ENCODE peak calls at places on chromosomes 12 and 14, in seven cellular contexts. One of them, this sample, is unnamed.

GRCh38 chr14:104419865-104420458 is 159.6 kb upstream of the C14orf180 start:
- DNase-seq in A549: no peak
- DNase-seq in adrenal gland: no peak
- DNase-seq in heart left ventricle: no peak
- DNase-seq in lower leg skin: no peak
- DNase-seq in body of pancreas: no peak
- DNase-seq in testis: no peak
- DNase-seq in this sample: no peak

GRCh38 chr12:100215209-100215608 is 14.6 kb downstream of the ACTR6 start:
- DNase-seq in A549: no peak
- DNase-seq in testis: no peak
- DNase-seq in heart left ventricle: no peak
- DNase-seq in body of pancreas: no peak
- DNase-seq in lower leg skin: no peak
- DNase-seq in adrenal gland: no peak
- DNase-seq in this sample: no peak

GRCh38 chr12:85759217-85759616 is 77.0 kb downstream of the RASSF9 start:
- DNase-seq in body of pancreas: no peak
- DNase-seq in testis: no peak
- DNase-seq in adrenal gland: no peak
- DNase-seq in lower leg skin: no peak
- DNase-seq in heart left ventricle: no peak
- DNase-seq in A549: no peak
- DNase-seq in this sample: no peak

GRCh38 chr12:47218191-47218654 is 138.5 kb upstream of the AMIGO2 start:
- DNase-seq in body of pancreas: no peak
- DNase-seq in A549: no peak
- DNase-seq in heart left ventricle: no peak
- DNase-seq in testis: no peak
- DNase-seq in lower leg skin: no peak
- DNase-seq in adrenal gland: no peak
- DNase-seq in this sample: no peak

GRCh38 chr14:50233335-50234250 is 2.2 kb upstream of the SOS2 start:
- DNase-seq in lower leg skin: no peak
- DNase-seq in adrenal gland: no peak
- DNase-seq in heart left ventricle: no peak
- DNase-seq in testis: no peak
- DNase-seq in A549: no peak
- DNase-seq in body of pancreas: no peak
- DNase-seq in this sample: no peak

GRCh38 chr12:54413284-54414190 is 5.5 kb downstream of the ITGA5 start:
- DNase-seq in heart left ventricle: peak
- DNase-seq in testis: no peak
- DNase-seq in lower leg skin: peak
- DNase-seq in body of pancreas: peak
- DNase-seq in A549: no peak
- DNase-seq in adrenal gland: no peak
- DNase-seq in this sample: peak

GRCh38 chr14:99116741-99117295 is 155.2 kb downstream of the BCL11B start:
- DNase-seq in body of pancreas: no peak
- DNase-seq in testis: no peak
- DNase-seq in lower leg skin: no peak
- DNase-seq in heart left ventricle: no peak
- DNase-seq in A549: no peak
- DNase-seq in adrenal gland: no peak
- DNase-seq in this sample: no peak

GRCh38 chr14:99519347-99519881 is 38.2 kb downstream of the CCNK start:
- DNase-seq in body of pancreas: no peak
- DNase-seq in heart left ventricle: peak
- DNase-seq in adrenal gland: peak
- DNase-seq in A549: no peak
- DNase-seq in lower leg skin: no peak
- DNase-seq in testis: no peak
- DNase-seq in this sample: no peak

GRCh38 chr14:95098984-95099599 is 58.2 kb downstream of the DICER1 start:
- DNase-seq in A549: peak
- DNase-seq in lower leg skin: peak
- DNase-seq in adrenal gland: peak
- DNase-seq in testis: peak
- DNase-seq in heart left ventricle: peak
- DNase-seq in body of pancreas: peak
- DNase-seq in this sample: peak

GRCh38 chr14:34211732-34212131 is 250.3 kb downstream of the SPTSSA start:
- DNase-seq in adrenal gland: no peak
- DNase-seq in lower leg skin: no peak
- DNase-seq in heart left ventricle: no peak
- DNase-seq in body of pancreas: no peak
- DNase-seq in testis: no peak
- DNase-seq in A549: no peak
- DNase-seq in this sample: no peak

GRCh38 chr12:93287152-93287551 is 90.6 kb upstream of the NUDT4 start:
- DNase-seq in adrenal gland: no peak
- DNase-seq in body of pancreas: no peak
- DNase-seq in lower leg skin: no peak
- DNase-seq in heart left ventricle: no peak
- DNase-seq in testis: no peak
- DNase-seq in A549: no peak
- DNase-seq in this sample: peak

GRCh38 chr12:23954332-23954731 is 4.9 kb upstream of the SOX5 start:
- DNase-seq in adrenal gland: no peak
- DNase-seq in lower leg skin: no peak
- DNase-seq in body of pancreas: no peak
- DNase-seq in heart left ventricle: no peak
- DNase-seq in A549: no peak
- DNase-seq in testis: no peak
- DNase-seq in this sample: no peak

GRCh38 chr14:93648440-93649168 is 139.7 kb downstream of the PRIMA1 start:
- DNase-seq in adrenal gland: no peak
- DNase-seq in A549: peak
- DNase-seq in heart left ventricle: no peak
- DNase-seq in testis: no peak
- DNase-seq in lower leg skin: no peak
- DNase-seq in body of pancreas: no peak
- DNase-seq in this sample: no peak

GRCh38 chr12:54016478-54016964 is 7.7 kb downstream of the HOXC8 start:
- DNase-seq in adrenal gland: peak
- DNase-seq in A549: peak
- DNase-seq in body of pancreas: no peak
- DNase-seq in lower leg skin: peak
- DNase-seq in heart left ventricle: no peak
- DNase-seq in testis: peak
- DNase-seq in this sample: no peak

GRCh38 chr14:76550534-76550933 is 174.6 kb downstream of the ESRRB start:
- DNase-seq in testis: no peak
- DNase-seq in heart left ventricle: no peak
- DNase-seq in adrenal gland: no peak
- DNase-seq in lower leg skin: no peak
- DNase-seq in A549: no peak
- DNase-seq in body of pancreas: no peak
- DNase-seq in this sample: no peak

GRCh38 chr14:104290058-104290667 is 151.8 kb downstream of the KIF26A start:
- DNase-seq in lower leg skin: no peak
- DNase-seq in heart left ventricle: peak
- DNase-seq in adrenal gland: peak
- DNase-seq in testis: no peak
- DNase-seq in body of pancreas: no peak
- DNase-seq in A549: no peak
- DNase-seq in this sample: no peak

GRCh38 chr12:68423175-68423574 is 91.0 kb upstream of the MDM1 start:
- DNase-seq in A549: no peak
- DNase-seq in testis: no peak
- DNase-seq in adrenal gland: peak
- DNase-seq in heart left ventricle: no peak
- DNase-seq in body of pancreas: no peak
- DNase-seq in lower leg skin: no peak
- DNase-seq in this sample: peak

GRCh38 chr12:71152838-71153237 is 5.0 kb downstream of the TSPAN8 start:
- DNase-seq in body of pancreas: no peak
- DNase-seq in A549: no peak
- DNase-seq in heart left ventricle: no peak
- DNase-seq in lower leg skin: no peak
- DNase-seq in adrenal gland: no peak
- DNase-seq in testis: no peak
- DNase-seq in this sample: peak

GRCh38 chr12:6925543-6926279 is 2.0 kb upstream of the ATN1 start:
- DNase-seq in testis: peak
- DNase-seq in A549: peak
- DNase-seq in adrenal gland: peak
- DNase-seq in body of pancreas: peak
- DNase-seq in lower leg skin: peak
- DNase-seq in heart left ventricle: peak
- DNase-seq in this sample: peak

GRCh38 chr12:6927999-6928702 is 392 bp downstream of the ATN1 start:
- DNase-seq in adrenal gland: no peak
- DNase-seq in A549: no peak
- DNase-seq in lower leg skin: no peak
- DNase-seq in testis: no peak
- DNase-seq in heart left ventricle: peak
- DNase-seq in body of pancreas: no peak
- DNase-seq in this sample: no peak

GRCh38 chr12:6925239-6925542 is 2.6 kb upstream of the ATN1 start:
- DNase-seq in A549: no peak
- DNase-seq in lower leg skin: no peak
- DNase-seq in body of pancreas: no peak
- DNase-seq in adrenal gland: no peak
- DNase-seq in heart left ventricle: no peak
- DNase-seq in testis: no peak
- DNase-seq in this sample: no peak

GRCh38 chr12:6928703-6929407 is 1.1 kb downstream of the ATN1 start:
- DNase-seq in heart left ventricle: no peak
- DNase-seq in A549: no peak
- DNase-seq in body of pancreas: no peak
- DNase-seq in lower leg skin: no peak
- DNase-seq in testis: no peak
- DNase-seq in adrenal gland: no peak
- DNase-seq in this sample: no peak

DNA sequence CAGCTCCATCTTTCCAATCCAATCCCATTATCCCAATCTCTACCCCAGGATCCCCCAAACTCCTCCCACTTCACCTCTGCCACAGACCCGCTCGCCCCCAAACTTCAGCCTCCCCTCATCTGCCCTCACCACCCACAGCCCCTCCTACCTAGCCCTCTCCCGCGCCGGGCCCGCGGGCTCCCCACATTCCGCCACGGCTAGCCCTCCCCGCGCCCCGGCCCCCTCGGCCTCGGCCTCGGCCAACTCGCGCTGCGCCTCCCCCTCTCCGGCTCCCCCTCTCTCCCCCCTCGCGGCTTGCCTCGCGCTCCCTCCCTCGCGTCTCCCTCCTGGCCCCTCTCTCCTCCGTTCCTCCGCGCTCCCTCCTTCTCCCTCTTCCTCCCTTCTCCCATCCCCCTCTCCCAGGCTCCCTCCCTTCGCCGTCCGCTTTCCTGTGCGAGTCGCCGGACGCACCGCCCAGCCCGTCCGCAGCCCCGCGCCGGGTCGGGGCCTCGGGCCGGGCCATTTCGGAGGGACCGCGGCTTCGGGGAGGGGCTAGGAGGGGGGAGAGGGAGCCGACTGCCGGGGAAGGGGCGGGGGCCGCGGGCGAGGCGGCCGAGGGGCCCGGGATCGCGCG is at the start of gene ATN1:
- DNase-seq in A549: peak
- DNase-seq in heart left ventricle: peak
- DNase-seq in testis: peak
- DNase-seq in lower leg skin: no peak
- DNase-seq in adrenal gland: peak
- DNase-seq in body of pancreas: peak
- DNase-seq in this sample: peak
- TF ChIP-seq POLR2A in A549: peak
- TF ChIP-seq POLR2A in heart left ventricle: peak
- TF ChIP-seq POLR2A in testis: no peak
- TF ChIP-seq POLR2A in lower leg skin: no peak
- TF ChIP-seq POLR2A in adrenal gland: peak
- TF ChIP-seq POLR2A in body of pancreas: peak
- TF ChIP-seq POLR2A in this sample: peak

GRCh38 chr12:4974217-4974616 is 64.5 kb downstream of the KCNA1 start:
- DNase-seq in testis: no peak
- DNase-seq in heart left ventricle: no peak
- DNase-seq in body of pancreas: no peak
- DNase-seq in A549: no peak
- DNase-seq in lower leg skin: no peak
- DNase-seq in adrenal gland: no peak
- DNase-seq in this sample: no peak

GRCh38 chr12:4978737-4979136 is 64.9 kb upstream of the KCNA5 start:
- DNase-seq in testis: no peak
- DNase-seq in lower leg skin: no peak
- DNase-seq in body of pancreas: no peak
- DNase-seq in heart left ventricle: no peak
- DNase-seq in A549: no peak
- DNase-seq in adrenal gland: no peak
- DNase-seq in this sample: no peak

GRCh38 chr12:4975574-4975973 is 65.9 kb downstream of the KCNA1 start:
- DNase-seq in lower leg skin: no peak
- DNase-seq in heart left ventricle: no peak
- DNase-seq in body of pancreas: no peak
- DNase-seq in adrenal gland: no peak
- DNase-seq in A549: no peak
- DNase-seq in testis: peak
- DNase-seq in this sample: no peak

GRCh38 chr12:4979737-4980136 is 63.9 kb upstream of the KCNA5 start:
- DNase-seq in adrenal gland: no peak
- DNase-seq in heart left ventricle: no peak
- DNase-seq in body of pancreas: no peak
- DNase-seq in testis: no peak
- DNase-seq in lower leg skin: no peak
- DNase-seq in A549: no peak
- DNase-seq in this sample: no peak

DNA sequence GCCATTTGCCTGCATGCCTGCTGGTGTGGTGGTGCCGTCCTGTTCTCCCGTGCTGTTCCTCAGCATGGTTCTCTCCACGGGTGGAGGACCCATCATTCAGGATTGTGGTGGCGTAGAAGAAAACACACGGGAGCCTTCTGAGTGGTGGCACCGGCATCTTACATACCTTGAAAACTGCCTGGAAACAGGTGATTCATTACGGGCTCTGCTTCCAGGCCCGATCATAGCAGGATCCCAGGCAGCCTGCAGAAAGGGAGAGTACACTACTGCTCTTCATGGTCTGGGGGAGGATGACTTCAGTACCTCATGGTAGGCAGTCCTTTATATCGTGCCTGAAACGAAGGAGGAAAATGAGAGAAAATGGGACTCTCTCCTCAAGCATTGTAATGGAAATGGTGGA is 66.6 kb upstream of the KCNA5 start:
- DNase-seq in body of pancreas: no peak
- DNase-seq in testis: no peak
- DNase-seq in A549: no peak
- DNase-seq in adrenal gland: no peak
- DNase-seq in lower leg skin: no peak
- DNase-seq in heart left ventricle: no peak
- DNase-seq in this sample: no peak
- H3K4me3 ChIP-seq in body of pancreas: no peak
- H3K4me3 ChIP-seq in testis: no peak
- H3K4me3 ChIP-seq in A549: no peak
- H3K4me3 ChIP-seq in adrenal gland: no peak
- H3K4me3 ChIP-seq in lower leg skin: no peak
- H3K4me3 ChIP-seq in heart left ventricle: no peak
- H3K4me3 ChIP-seq in this sample: no peak

GRCh38 chr12:95790912-95791849 is 617 bp upstream of the NTN4 start:
- DNase-seq in adrenal gland: peak
- DNase-seq in body of pancreas: peak
- DNase-seq in lower leg skin: no peak
- DNase-seq in testis: peak
- DNase-seq in heart left ventricle: peak
- DNase-seq in A549: peak
- DNase-seq in this sample: peak
- TF ChIP-seq POLR2A in adrenal gland: no peak
- TF ChIP-seq POLR2A in body of pancreas: peak
- TF ChIP-seq POLR2A in lower leg skin: no peak
- TF ChIP-seq POLR2A in testis: no peak
- TF ChIP-seq POLR2A in heart left ventricle: no peak
- TF ChIP-seq POLR2A in A549: no peak
- TF ChIP-seq POLR2A in this sample: no peak

GRCh38 chr12:128766738-128767501 is 56.8 kb downstream of the SLC15A4 start:
- DNase-seq in testis: no peak
- DNase-seq in heart left ventricle: no peak
- DNase-seq in adrenal gland: no peak
- DNase-seq in A549: no peak
- DNase-seq in body of pancreas: no peak
- DNase-seq in lower leg skin: no peak
- DNase-seq in this sample: no peak
- H3K4me3 ChIP-seq in testis: no peak
- H3K4me3 ChIP-seq in heart left ventricle: no peak
- H3K4me3 ChIP-seq in adrenal gland: no peak
- H3K4me3 ChIP-seq in A549: no peak
- H3K4me3 ChIP-seq in body of pancreas: no peak
- H3K4me3 ChIP-seq in lower leg skin: no peak
- H3K4me3 ChIP-seq in this sample: no peak

This sample was measured in endothelial cell of umbilical vein.